ENCODE peak calls at places on chromosomes 7 and 10, in five cellular contexts. I is IMR-90; W is thoracic aorta; C is CD8-positive, alpha-beta memory T cell; P is A549. Z is an unnamed sample. For H3K9me3, the result is how much of the 10 kb centered on the place peaks cover.

GRCh38 chr7:47988496-47989386 is 9.3 kb upstream of the HUS1 start:
- DNase-seq in I (peak), W (no peak), C (no peak), P (peak), Z (no peak)

GRCh38 chr7:112143151-112143550 is 63.0 kb downstream of the DOCK4 start:
- DNase-seq in I (peak), W (no peak), C (no peak), P (no peak), Z (no peak)

GRCh38 chr7:27647052-27647451 is 15.6 kb downstream of the HIBADH start:
- DNase-seq in I (peak), W (no peak), C (no peak), P (peak), Z (no peak)

GRCh38 chr10:71234017-71234894 is 21.9 kb downstream of the UNC5B start:
- DNase-seq in I (no peak), W (no peak), C (no peak), P (no peak), Z (no peak)

GRCh38 chr10:69895759-69896158 is 94.1 kb downstream of the COL13A1 start:
- DNase-seq in I (peak), W (no peak), C (no peak), P (no peak), Z (no peak)

GRCh38 chr7:70082026-70082655 is 483.9 kb downstream of the AUTS2 start:
- DNase-seq in I (no peak), W (no peak), C (no peak), P (no peak), Z (no peak)

GRCh38 chr10:11875499-11876281 is 52.5 kb downstream of the PROSER2 start:
- DNase-seq in I (peak), W (peak), C (peak), P (peak), Z (no peak)

GRCh38 chr7:91287685-91288084 is 23.5 kb downstream of the FZD1 start:
- DNase-seq in I (peak), W (no peak), C (no peak), P (no peak), Z (no peak)

GRCh38 chr7:44912775-44913347 is 27.5 kb upstream of the PURB start:
- DNase-seq in I (no peak), W (no peak), C (no peak), P (peak), Z (no peak)

GRCh38 chr7:40234046-40234445 is 99.2 kb downstream of the SUGCT start:
- DNase-seq in I (no peak), W (no peak), C (no peak), P (no peak), Z (no peak)

DNA sequence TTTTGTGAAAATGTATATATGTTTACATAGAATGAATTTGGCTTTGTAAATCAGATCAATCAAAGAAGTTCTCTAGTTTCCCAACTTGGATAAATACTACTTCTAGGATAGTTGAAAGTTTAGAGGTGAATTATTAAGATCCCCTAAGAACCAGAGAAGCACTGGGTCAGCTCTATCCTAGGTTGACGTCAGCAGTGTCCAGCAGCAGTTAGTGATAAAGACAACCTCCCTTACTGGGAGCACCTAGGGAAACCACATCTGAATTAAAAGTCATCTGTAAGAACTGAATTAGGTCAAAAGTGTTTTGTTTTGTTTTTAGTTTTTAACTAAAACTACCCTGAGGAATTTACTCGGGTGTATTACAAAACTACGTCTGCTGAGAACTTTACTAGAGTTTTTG is 178.0 kb downstream of the POLR1F start:
- DNase-seq in I (no peak), W (no peak), C (no peak), P (no peak), Z (no peak)
- H3K9me3 ChIP-seq in I (under half), W (under half), C (under half), P (under half), Z (under half)

GRCh38 chr7:153415632-153416031 is 636.6 kb upstream of the DPP6 start:
- DNase-seq in I (no peak), W (no peak), C (no peak), P (peak), Z (no peak)
- H3K9me3 ChIP-seq in I (under half), W (under half), C (under half), P (under half), Z (under half)

DNA sequence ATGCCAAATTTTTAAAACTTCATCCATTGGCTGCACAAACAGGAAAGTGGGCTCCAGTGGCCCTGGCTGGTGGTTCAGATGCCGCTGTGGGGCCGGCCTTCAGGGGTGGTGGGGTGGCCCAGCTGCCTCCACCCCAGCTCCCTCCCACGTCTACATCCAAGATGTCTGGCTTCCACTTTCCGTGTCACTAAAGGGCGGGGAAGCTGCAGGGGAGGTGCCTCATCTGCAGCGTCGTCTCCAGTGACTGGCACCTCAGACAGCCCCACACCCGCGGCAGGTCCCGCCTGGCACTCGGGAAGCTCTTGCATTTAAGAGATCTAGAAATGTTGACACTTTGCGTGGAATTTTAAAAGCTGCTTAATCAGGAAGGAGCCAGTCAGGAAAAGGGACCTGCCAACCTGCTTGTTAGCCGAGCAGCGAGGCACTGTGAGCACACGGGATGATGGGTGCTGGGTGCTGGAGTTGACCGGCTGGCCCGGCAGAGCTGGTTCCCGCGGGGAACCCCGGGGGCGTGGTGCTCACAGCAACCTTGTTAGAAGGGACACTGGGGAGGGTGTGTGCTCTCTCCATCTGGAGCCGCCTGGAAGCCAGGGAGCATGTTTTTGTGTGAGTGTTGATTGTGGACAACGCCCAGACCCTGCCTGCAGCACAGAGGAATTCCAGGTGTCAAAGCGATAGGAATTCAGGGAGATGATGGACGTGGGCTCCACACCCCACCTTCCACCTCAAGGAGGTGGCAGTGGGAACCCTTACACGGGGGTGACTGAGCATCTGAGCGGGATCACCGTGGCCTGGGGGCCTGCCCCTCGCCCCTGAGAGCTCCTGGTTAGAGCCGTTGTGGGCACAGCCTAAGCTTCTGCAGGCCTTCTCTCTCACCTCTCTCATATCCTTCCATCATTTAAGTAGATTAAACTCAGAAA is 320.5 kb downstream of the PTPRN2 start:
- DNase-seq in I (no peak), W (no peak), C (peak), P (no peak), Z (no peak)
- H3K9me3 ChIP-seq in I (half or more), W (under half), C (under half), P (under half), Z (under half)

GRCh38 chr7:5065107-5065407 is 19.4 kb downstream of the RBAK start:
- DNase-seq in I (no peak), W (no peak), C (no peak), P (no peak), Z (no peak)

GRCh38 chr7:5064391-5065106 is 18.9 kb downstream of the RBAK start:
- DNase-seq in I (no peak), W (no peak), C (no peak), P (peak), Z (no peak)

GRCh38 chr7:5063698-5064097 is 18.0 kb downstream of the RBAK start:
- DNase-seq in I (no peak), W (no peak), C (no peak), P (no peak), Z (no peak)
- H3K9me3 ChIP-seq in I (half or more), W (half or more), C (half or more), P (half or more), Z (half or more)

Z was measured in T-helper 17 cell.